ENCODE peak calls at places on chromosomes 11 and 22, in six cellular contexts. Z, Y, J, V, U and C are unnamed samples. For H3K36me3 and H3K27me3, the result is how much of the 10 kb centered on the place peaks cover.

GRCh38 chr11:25776238-25776637 is 555.7 kb upstream of the ANO3 start:
- DNase-seq in J (no peak), U (no peak), Y (no peak), Z (no peak), V (no peak), C (no peak)

GRCh38 chr11:127816959-127817358 is 770.4 kb downstream of the ETS1 start:
- DNase-seq in Z (no peak), V (no peak), Y (no peak), J (no peak), U (no peak), C (no peak)

GRCh38 chr11:15893080-15893492 is 463.3 kb downstream of the SOX6 start:
- DNase-seq in J (no peak), U (no peak), Y (no peak), Z (no peak), V (no peak), C (no peak)

GRCh38 chr11:74138572-74138971 is 32.2 kb downstream of the C2CD3 start:
- DNase-seq in J (no peak), U (no peak), Z (peak), Y (no peak), V (no peak), C (no peak)

GRCh38 chr22:25068701-25069100 is 116.2 kb downstream of the KIAA1671 start:
- DNase-seq in V (no peak), Y (no peak), J (no peak), Z (no peak), U (no peak), C (peak)

GRCh38 chr11:105538531-105538930 is 71.3 kb upstream of the GRIA4 start:
- DNase-seq in Y (no peak), U (no peak), V (no peak), J (no peak), Z (no peak), C (no peak)

GRCh38 chr22:47030143-47030641 is 267.7 kb downstream of the TBC1D22A start:
- DNase-seq in Z (no peak), J (no peak), V (no peak), Y (no peak), U (no peak), C (no peak)

GRCh38 chr11:130146797-130147196 is 12.8 kb upstream of the ST14 start:
- DNase-seq in Y (no peak), U (peak), Z (peak), J (no peak), V (no peak), C (no peak)

GRCh38 chr11:72280037-72280436 is 36.1 kb upstream of the PHOX2A start:
- DNase-seq in Y (no peak), J (no peak), Z (no peak), V (no peak), U (no peak), C (no peak)

GRCh38 chr11:67500818-67501584 is 4.2 kb downstream of the PITPNM1 start:
- DNase-seq in V (no peak), U (no peak), Y (no peak), Z (no peak), J (no peak), C (peak)

DNA sequence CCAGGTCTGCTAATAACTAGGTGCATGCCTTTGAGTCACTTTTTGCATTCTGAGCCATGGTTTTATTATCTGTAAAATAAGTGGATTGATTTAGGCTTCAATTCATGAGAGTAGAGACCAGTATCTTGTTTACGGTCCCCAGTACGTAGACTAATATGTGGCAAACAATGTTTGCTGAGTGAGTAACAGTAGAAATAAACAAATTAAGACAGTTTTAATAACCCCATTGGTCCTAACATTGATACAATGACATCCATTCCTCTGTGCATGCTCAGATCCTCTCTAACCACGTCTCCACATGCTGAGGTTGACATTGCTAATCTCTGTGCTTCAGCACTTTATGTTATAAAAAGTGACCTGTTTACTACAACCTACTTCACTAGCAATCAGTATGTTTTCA is 983 bp downstream of the CCDC34 start:
- DNase-seq in Z (no peak), J (no peak), U (no peak), V (no peak), Y (no peak), C (no peak)
- H3K4me3 ChIP-seq in Z (no peak), J (peak), U (no peak), V (peak), Y (peak), C (no peak)

GRCh38 chr11:36446135-36446534 is 63.9 kb downstream of the TRAF6 start:
- DNase-seq in V (no peak), Z (no peak), Y (no peak), J (no peak), U (no peak), C (no peak)

GRCh38 chr11:36447514-36447913 is 62.6 kb downstream of the TRAF6 start:
- DNase-seq in Y (no peak), U (no peak), J (no peak), Z (no peak), V (no peak), C (peak)

GRCh38 chr11:36449566-36450390 is 60.3 kb downstream of the TRAF6 start:
- DNase-seq in V (no peak), J (peak), U (no peak), Z (no peak), Y (no peak), C (no peak)

GRCh38 chr11:36450391-36450714 is 59.7 kb downstream of the TRAF6 start:
- DNase-seq in Y (no peak), U (no peak), Z (no peak), J (no peak), V (no peak), C (no peak)

GRCh38 chr11:36447947-36448346 is 62.1 kb downstream of the TRAF6 start:
- DNase-seq in Y (no peak), U (no peak), V (no peak), J (no peak), Z (no peak), C (no peak)
- H3K36me3 ChIP-seq in Y (under half), U (under half), V (under half), J (under half), Z (under half), C (under half)

GRCh38 chr11:65796726-65797601 is 10.1 kb downstream of the OVOL1 start:
- DNase-seq in V (no peak), J (no peak), Y (no peak), U (no peak), Z (no peak), C (peak)
- H3K27me3 ChIP-seq in V (half or more), J (under half), Y (under half), U (under half), Z (half or more), C (under half)

GRCh38 chr11:20609727-20610707 is 10.6 kb downstream of the SLC6A5 start:
- DNase-seq in Y (peak), V (peak), U (peak), Z (peak), J (peak), C (peak)
- H3K4me3 ChIP-seq in Y (no peak), V (peak), U (no peak), Z (no peak), J (peak), C (no peak)

GRCh38 chr22:30020511-30020910 is 59.8 kb upstream of the HORMAD2 start:
- DNase-seq in U (no peak), V (no peak), Y (peak), Z (no peak), J (no peak), C (no peak)
- H3K36me3 ChIP-seq in U (under half), V (half or more), Y (half or more), Z (half or more), J (under half), C (under half)

DNA sequence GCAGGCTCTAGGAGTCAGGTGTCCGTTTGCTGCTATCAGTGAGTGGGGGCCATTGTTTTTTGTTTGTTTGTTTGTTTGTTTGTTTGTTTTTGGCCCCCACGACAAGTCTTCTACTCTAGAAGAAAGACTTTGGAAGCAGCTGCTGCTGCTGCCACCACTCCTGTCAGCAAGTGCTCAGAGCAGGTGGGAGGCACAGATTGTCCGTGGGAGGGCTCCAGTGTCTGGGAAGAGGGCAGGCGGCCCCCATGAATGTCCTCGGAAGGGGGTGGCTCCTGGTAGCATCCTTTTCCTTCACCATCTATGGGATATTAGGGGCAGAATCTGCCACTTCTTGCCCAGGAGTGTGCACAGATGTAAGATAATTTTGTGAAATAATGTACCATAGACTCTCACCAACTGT is 37.8 kb upstream of the YWHAH start:
- DNase-seq in U (no peak), Y (no peak), V (no peak), Z (no peak), J (no peak), C (no peak)
- H3K27me3 ChIP-seq in U (under half), Y (under half), V (under half), Z (under half), J (under half), C (under half)

GRCh38 chr11:96159968-96160367 is 183.0 kb downstream of the MAML2 start:
- DNase-seq in J (no peak), Z (no peak), U (no peak), V (no peak), Y (no peak), C (no peak)

GRCh38 chr11:96155627-96156378 is 187.2 kb downstream of the MAML2 start:
- DNase-seq in Z (peak), J (peak), Y (peak), U (peak), V (peak), C (peak)

GRCh38 chr11:96156379-96156722 is 186.6 kb downstream of the MAML2 start:
- DNase-seq in U (no peak), V (no peak), Z (peak), J (no peak), Y (no peak), C (no peak)

GRCh38 chr11:96158126-96158525 is 184.9 kb downstream of the MAML2 start:
- DNase-seq in U (no peak), J (no peak), Y (no peak), V (no peak), Z (no peak), C (no peak)

DNA sequence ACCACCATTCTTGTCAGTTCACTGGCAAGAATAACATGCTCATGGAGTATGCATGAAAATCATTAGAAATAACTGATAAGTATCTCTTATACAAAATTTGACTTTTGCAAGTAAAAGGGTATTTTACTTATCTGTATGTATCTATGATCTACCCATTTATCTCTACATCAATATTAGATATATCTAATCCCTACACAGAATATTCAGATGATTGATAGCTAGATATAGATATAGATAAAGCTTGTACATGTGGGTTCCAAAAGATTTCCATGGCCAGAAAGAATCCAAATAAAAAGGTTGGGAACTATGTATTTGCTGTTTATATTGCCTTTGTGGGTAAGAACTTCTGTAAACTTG is 185.5 kb downstream of the MAML2 start:
- DNase-seq in Y (no peak), V (no peak), J (no peak), Z (no peak), U (no peak), C (no peak)
- H3K4me3 ChIP-seq in Y (no peak), V (no peak), J (no peak), Z (no peak), U (no peak), C (no peak)

GRCh38 chr11:84871116-84871515 is 756.0 kb downstream of the DLG2 start:
- DNase-seq in Y (no peak), V (no peak), Z (no peak), U (no peak), J (no peak), C (no peak)

GRCh38 chr11:84870486-84870885 is 756.7 kb downstream of the DLG2 start:
- DNase-seq in Y (no peak), Z (no peak), U (no peak), V (no peak), J (no peak), C (no peak)

GRCh38 chr11:84866922-84867321 is 760.2 kb downstream of the DLG2 start:
- DNase-seq in U (no peak), Y (no peak), V (no peak), J (no peak), Z (no peak), C (no peak)

GRCh38 chr11:84865257-84865656 is 761.9 kb downstream of the DLG2 start:
- DNase-seq in U (no peak), Y (no peak), J (no peak), Z (no peak), V (no peak), C (no peak)

GRCh38 chr11:84865791-84866535 is 761.2 kb downstream of the DLG2 start:
- DNase-seq in Z (no peak), J (no peak), U (no peak), V (no peak), Y (no peak), C (no peak)
- H3K36me3 ChIP-seq in Z (under half), J (under half), U (under half), V (under half), Y (under half), C (under half)

GRCh38 chr22:34278121-34278520 is 357.8 kb upstream of the LARGE1 start:
- DNase-seq in Z (no peak), V (no peak), U (no peak), J (no peak), Y (no peak), C (no peak)
- H3K27me3 ChIP-seq in Z (under half), V (under half), U (under half), J (under half), Y (under half), C (under half)